ENCODE peak calls at places on chromosomes 16 and 17, in four cellular contexts. D is GM23338, E is hepatocyte, J is PC-3. A is an unnamed sample.

GRCh38 chr17:41329279-41329925 is 13.9 kb upstream of the KRTAP17-1 start:
- DNase-seq in J (peak), D (peak), E (peak), A (peak)

GRCh38 chr17:41212524-41213169 is 13.8 kb upstream of the KRTAP9-2 start:
- DNase-seq in E (no peak), D (no peak), J (peak), A (peak)

GRCh38 chr17:75695830-75696271 is 25.4 kb upstream of the ITGB4 start:
- DNase-seq in E (no peak), J (no peak), D (no peak), A (no peak)

GRCh38 chr16:3643095-3643730 is 11.3 kb upstream of the DNASE1 start:
- DNase-seq in E (peak), D (no peak), J (no peak), A (no peak)

GRCh38 chr17:40497704-40498103 is 3.7 kb downstream of the TNS4 start:
- DNase-seq in J (peak), D (no peak), E (no peak), A (no peak)

GRCh38 chr17:55463600-55463999 is 42.0 kb upstream of the MMD start:
- DNase-seq in E (no peak), J (no peak), D (no peak), A (peak)

GRCh38 chr16:51876934-51877333 is 670.0 kb downstream of the TOX3 start:
- DNase-seq in D (no peak), J (no peak), E (no peak), A (no peak)

GRCh38 chr16:67897231-67897630 is 4.2 kb downstream of the PSKH1 start:
- DNase-seq in D (no peak), E (no peak), J (no peak), A (no peak)

GRCh38 chr16:50670476-50670875 is 10.6 kb downstream of the SNX20 start:
- DNase-seq in D (no peak), E (no peak), J (no peak), A (no peak)

GRCh38 chr17:58325289-58325726 is 3.3 kb downstream of the TSPOAP1 start:
- DNase-seq in J (no peak), E (peak), D (peak), A (no peak)

GRCh38 chr17:14245002-14245401 is 8.3 kb upstream of the CDRT15 start:
- DNase-seq in J (no peak), D (peak), E (no peak), A (no peak)

GRCh38 chr17:49018116-49018612 is 21.0 kb downstream of the IGF2BP1 start:
- DNase-seq in J (no peak), E (no peak), D (no peak), A (no peak)

GRCh38 chr17:69492410-69493071 is 78.0 kb downstream of the MAP2K6 start:
- DNase-seq in D (peak), E (peak), J (peak), A (no peak)

GRCh38 chr16:84390131-84390785 is 21.9 kb downstream of the ATP2C2 start:
- DNase-seq in D (peak), E (no peak), J (peak), A (no peak)

GRCh38 chr17:59762826-59763374 is 55.4 kb downstream of the VMP1 start:
- DNase-seq in J (no peak), D (no peak), E (no peak), A (no peak)

GRCh38 chr16:15451098-15451731 is 16.8 kb downstream of the BMERB1 start:
- DNase-seq in D (no peak), E (no peak), J (no peak), A (no peak)

GRCh38 chr16:986925-987581 is 5.5 kb downstream of the SOX8 start:
- DNase-seq in J (no peak), D (no peak), E (no peak), A (no peak)

GRCh38 chr17:46175891-46176290 is 17.3 kb downstream of the KANSL1 start:
- DNase-seq in E (no peak), D (no peak), J (no peak), A (no peak)

GRCh38 chr17:28970879-28971278 is 19.6 kb upstream of the PHF12 start:
- DNase-seq in J (no peak), E (no peak), D (no peak), A (no peak)

GRCh38 chr16:87207509-87207908 is 109.7 kb downstream of the C16orf95 start:
- DNase-seq in E (no peak), D (no peak), J (no peak), A (no peak)

DNA sequence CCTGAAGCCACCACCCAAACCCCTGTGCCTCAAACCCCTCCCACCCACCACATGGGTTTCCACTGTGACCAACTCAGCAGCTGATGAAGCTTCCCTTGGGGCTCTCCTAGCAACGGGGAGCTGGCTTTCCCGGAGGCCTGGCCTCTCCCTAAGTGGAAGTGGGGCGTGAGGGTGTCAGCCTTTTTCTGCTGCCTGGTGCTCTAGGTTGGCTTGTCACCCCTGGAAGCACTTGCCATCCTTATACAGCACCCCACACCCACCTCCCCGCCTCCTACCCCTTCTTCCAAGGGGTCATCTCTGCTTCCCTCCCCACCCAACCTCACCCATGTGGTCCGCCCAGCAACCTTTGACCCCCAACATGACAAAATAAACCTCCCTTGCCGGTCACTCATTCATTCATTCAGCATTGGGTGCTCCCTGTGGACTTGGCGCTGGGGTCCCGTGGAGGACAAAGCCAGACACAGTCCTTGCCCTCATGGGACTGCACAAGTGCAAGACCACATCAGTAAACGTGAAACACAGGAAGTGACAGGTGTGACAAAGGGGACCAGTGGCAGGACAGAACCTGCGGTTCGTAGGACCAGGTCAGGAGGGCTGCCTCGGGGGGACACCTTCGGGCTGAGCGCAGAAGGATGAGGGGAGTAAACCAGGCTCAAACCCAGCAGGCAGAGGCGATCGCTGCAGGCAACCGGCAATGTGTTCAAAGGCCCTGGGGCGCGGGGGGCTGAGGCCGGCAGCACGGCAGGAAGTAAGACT is 185.2 kb downstream of the SEC14L1 start:
- DNase-seq in D (no peak), J (no peak), E (peak), A (no peak)
- H3K4me3 ChIP-seq in D (no peak), J (no peak), E (no peak), A (no peak)

GRCh38 chr17:77465358-77466041 is 324.7 kb downstream of the SEC14L1 start:
- DNase-seq in E (peak), D (peak), J (peak), A (peak)
- TF ChIP-seq EZH2phosphoT487 in E (no peak), D (no peak), J (no peak), A (no peak)

GRCh38 chr16:56202036-56202435 is 10.7 kb downstream of the GNAO1 start:
- DNase-seq in D (no peak), J (peak), E (no peak), A (no peak)

GRCh38 chr16:56204836-56205235 is 13.5 kb downstream of the GNAO1 start:
- DNase-seq in E (no peak), D (no peak), J (no peak), A (no peak)

GRCh38 chr16:56201030-56201429 is 9.7 kb downstream of the GNAO1 start:
- DNase-seq in J (no peak), E (no peak), D (no peak), A (no peak)

GRCh38 chr16:56199164-56199563 is 7.9 kb downstream of the GNAO1 start:
- DNase-seq in E (no peak), D (no peak), J (no peak), A (no peak)

DNA sequence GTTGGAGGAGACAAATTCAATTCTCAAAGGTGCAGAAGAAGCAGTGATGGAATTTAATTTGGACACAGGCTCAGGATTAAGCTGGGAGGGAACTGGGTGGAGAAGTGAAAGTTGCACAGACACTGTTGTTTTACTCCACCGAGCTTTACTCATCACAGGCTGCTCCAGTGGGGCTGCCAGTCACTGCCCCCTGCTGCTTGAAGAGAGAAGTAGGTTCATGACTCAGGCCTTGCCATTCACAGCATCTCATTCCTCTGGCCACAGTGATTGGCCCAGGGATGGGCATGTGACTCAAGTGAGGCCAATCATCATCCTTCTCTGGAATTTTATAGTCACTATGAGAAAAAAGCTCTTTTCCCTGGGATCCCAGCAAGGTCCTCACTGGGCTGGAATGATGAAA is 11.8 kb downstream of the GNAO1 start:
- DNase-seq in D (peak), J (no peak), E (peak), A (peak)
- H3K4me3 ChIP-seq in D (no peak), J (no peak), E (no peak), A (no peak)

GRCh38 chr17:31663576-31663975 is 195.5 kb downstream of the COPRS start:
- DNase-seq in E (no peak), J (no peak), D (peak), A (no peak)
- TF ChIP-seq EZH2phosphoT487 in E (no peak), J (no peak), D (no peak), A (no peak)

DNA sequence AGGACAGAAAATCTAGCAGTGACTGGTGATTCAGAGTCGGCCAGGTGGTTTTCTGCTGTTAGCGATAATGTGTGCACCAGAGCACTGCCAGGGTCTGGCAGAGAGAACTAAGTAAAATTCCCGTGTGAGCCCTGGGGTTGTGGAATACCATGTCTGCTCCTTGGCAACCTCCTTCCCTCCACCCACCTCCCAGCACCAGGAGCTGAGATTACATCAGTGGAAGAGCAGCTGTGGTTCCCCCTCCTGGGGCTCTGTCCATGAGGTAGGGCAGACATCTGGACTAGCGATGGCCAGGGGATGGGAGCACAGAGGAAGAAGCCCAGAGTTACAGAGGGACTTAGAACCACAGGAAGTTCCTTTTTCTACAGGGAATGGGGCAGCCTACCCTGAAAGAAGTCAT is 15.8 kb downstream of the CLEC10A start:
- DNase-seq in E (no peak), J (no peak), D (no peak), A (no peak)
- H3K4me3 ChIP-seq in E (no peak), J (no peak), D (no peak), A (no peak)

GRCh38 chr17:61584266-61584665 is 6.8 kb downstream of the NACA2 start:
- DNase-seq in E (no peak), J (no peak), D (no peak), A (no peak)

GRCh38 chr17:61583660-61584264 is 7.3 kb downstream of the NACA2 start:
- DNase-seq in J (no peak), E (no peak), D (no peak), A (no peak)

GRCh38 chr17:61582593-61582992 is 8.4 kb downstream of the NACA2 start:
- DNase-seq in D (no peak), J (no peak), E (no peak), A (no peak)

GRCh38 chr17:61581611-61582349 is 9.2 kb downstream of the NACA2 start:
- DNase-seq in E (no peak), J (peak), D (no peak), A (no peak)

GRCh38 chr17:61583242-61583641 is 7.8 kb downstream of the NACA2 start:
- DNase-seq in J (peak), D (peak), E (peak), A (peak)
- TF ChIP-seq EZH2phosphoT487 in J (no peak), D (no peak), E (no peak), A (no peak)

GRCh38 chr17:4634981-4635380 is 6.5 kb downstream of the ALOX15 start:
- DNase-seq in D (no peak), J (no peak), E (no peak), A (no peak)
- H3K4me3 ChIP-seq in D (no peak), J (no peak), E (no peak), A (no peak)